ENCODE peak calls at places on chromosomes 4 and X, in four cellular contexts. F, H, G and S are unnamed samples.

GRCh38 chr4:115159141-115159540 is 45.7 kb upstream of the NDST4 start:
- DNase-seq in F (no peak), H (no peak), G (no peak), S (no peak)

GRCh38 chrX:45807572-45808425 is 607.1 kb upstream of the DIPK2B start:
- DNase-seq in F (no peak), H (no peak), G (peak; percentile 70), S (no peak)

GRCh38 chrX:47247206-47247998 is 14.6 kb downstream of the USP11 start:
- DNase-seq in F (no peak), H (peak; percentile 8), G (peak; percentile 76), S (no peak)

GRCh38 chr4:146095091-146095690 is 80.3 kb upstream of the LSM6 start:
- DNase-seq in F (peak; percentile 32), H (peak; percentile 17), G (peak; percentile 65), S (no peak)

GRCh38 chrX:150028692-150029091 is 90.4 kb upstream of the EOLA2 start:
- DNase-seq in F (no peak), H (no peak), G (no peak), S (peak; percentile 4)

GRCh38 chrX:110987292-110987691 is 108.7 kb upstream of the PAK3 start:
- DNase-seq in F (no peak), H (no peak), G (no peak), S (no peak)

GRCh38 chr4:147578611-147579010 is 38.6 kb upstream of the TMEM184C start:
- DNase-seq in F (no peak), H (no peak), G (no peak), S (no peak)

GRCh38 chr4:169045862-169046584 is 36.0 kb upstream of the CBR4 start:
- DNase-seq in F (no peak), H (no peak), G (no peak), S (no peak)

GRCh38 chrX:44343412-44343942 is at the start of gene EFHC2:
- DNase-seq in F (no peak), H (peak; percentile 60), G (no peak), S (no peak)

GRCh38 chr4:69617083-69617694 is 22.3 kb downstream of the UGT2A2 start:
- DNase-seq in F (peak; percentile 40), H (no peak), G (peak; percentile 12), S (no peak)

GRCh38 chrX:134406230-134406794 is 53.7 kb upstream of the HPRT1 start:
- DNase-seq in F (no peak), H (peak; percentile 44), G (no peak), S (no peak)

GRCh38 chr4:55132775-55133174 is 7.4 kb upstream of the KDR start:
- DNase-seq in F (no peak), H (no peak), G (no peak), S (no peak)

GRCh38 chr4:15238720-15239119 is 189.1 kb upstream of the C1QTNF7 start:
- DNase-seq in F (peak; percentile 5), H (peak; percentile 65), G (peak; percentile 63), S (no peak)

DNA sequence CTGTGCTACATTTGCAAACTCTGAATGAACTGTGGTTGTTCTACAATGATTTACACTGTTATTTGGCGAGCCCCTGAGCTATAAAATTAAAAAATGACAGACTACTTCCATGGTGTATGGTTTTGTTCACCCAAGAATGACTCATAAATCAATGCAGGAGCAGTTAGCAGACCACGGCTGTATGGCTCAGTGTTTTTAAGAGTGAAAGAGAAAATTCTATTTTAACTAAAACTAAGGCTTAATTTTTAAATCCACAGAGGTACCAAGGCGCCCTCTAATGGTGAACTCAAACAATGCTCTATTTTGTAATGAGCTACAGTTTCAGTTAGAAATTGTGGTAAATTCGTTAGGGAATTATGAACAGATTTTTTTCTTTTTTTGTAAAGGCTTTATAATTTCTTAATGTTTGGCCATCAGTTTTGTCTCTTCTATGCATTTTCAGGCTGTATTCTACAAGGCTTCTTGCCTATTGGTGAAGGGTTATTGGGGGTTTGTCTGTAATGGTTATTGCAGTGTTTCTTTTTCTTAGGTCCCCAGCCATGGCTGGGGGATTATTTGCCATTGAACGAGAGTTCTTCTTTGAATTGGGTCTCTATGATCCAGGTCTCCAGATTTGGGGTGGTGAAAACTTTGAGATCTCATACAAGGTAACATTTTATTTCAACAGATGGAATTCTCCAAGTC is 32.5 kb downstream of the HMGB2 start:
- DNase-seq in F (no peak), H (peak; percentile 24), G (peak; percentile 66), S (no peak)
- TF ChIP-seq SMC3 in F (no peak), H (peak; percentile 51), G (peak; percentile 53), S (peak; percentile 55)

DNA sequence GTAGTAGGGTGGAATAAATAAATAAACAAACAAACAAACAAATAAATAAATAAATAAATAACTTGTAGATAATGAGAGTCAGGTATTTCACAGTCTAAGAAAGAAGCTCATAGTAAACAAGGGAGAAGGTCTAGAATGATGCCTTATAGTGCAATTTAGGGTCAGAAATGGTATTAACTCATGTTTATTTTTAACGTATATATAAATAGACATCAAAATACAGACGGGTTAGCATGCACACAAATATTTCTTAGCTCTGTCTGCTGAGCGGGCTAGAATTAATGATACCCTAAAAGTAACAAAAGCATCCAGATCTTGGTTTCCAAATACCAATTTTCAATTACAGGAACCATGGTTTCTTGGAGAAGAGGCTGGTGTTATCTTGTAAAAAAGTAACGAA is 16.6 kb downstream of the PFKFB1 start:
- DNase-seq in F (no peak), H (no peak), G (no peak), S (no peak)
- H3K4me2 ChIP-seq in F (no peak overlapping the region), H (no peak overlapping the region), G (no peak overlapping the region), S (no peak overlapping the region)

GRCh38 chr4:86855572-86855971 is 6.4 kb upstream of the SLC10A6 start:
- DNase-seq in F (no peak), H (no peak), G (peak; percentile 81), S (no peak)
- TF ChIP-seq SMC3 in F (no peak), H (no peak), G (no peak), S (no peak)

GRCh38 chr4:38279650-38280322 is 319.6 kb downstream of the PTTG2 start:
- DNase-seq in F (no peak), H (no peak), G (no peak), S (no peak)
- H3K4me2 ChIP-seq in F (peak overlapping the region; percentile 62), H (no peak overlapping the region), G (no peak overlapping the region), S (no peak overlapping the region)

GRCh38 chr4:100828986-100829685 is 311.3 kb upstream of the EMCN start:
- DNase-seq in F (no peak), H (no peak), G (no peak), S (no peak)
- TF ChIP-seq SMC3 in F (no peak), H (no peak), G (no peak), S (no peak)

GRCh38 chr4:4249876-4250275 is 1.9 kb upstream of the TMEM128 start:
- DNase-seq in F (no peak), H (no peak), G (no peak), S (no peak)

GRCh38 chr4:4247711-4248035 is 350 bp downstream of the TMEM128 start:
- DNase-seq in F (no peak), H (no peak), G (peak; percentile 18), S (no peak)

GRCh38 chr4:4248885-4249203 is 821 bp upstream of the TMEM128 start:
- DNase-seq in F (peak; percentile 9), H (peak; percentile 20), G (peak; percentile 22), S (no peak)

GRCh38 chr4:4245172-4245571 is 2.9 kb downstream of the TMEM128 start:
- DNase-seq in F (no peak), H (no peak), G (no peak), S (no peak)

DNA sequence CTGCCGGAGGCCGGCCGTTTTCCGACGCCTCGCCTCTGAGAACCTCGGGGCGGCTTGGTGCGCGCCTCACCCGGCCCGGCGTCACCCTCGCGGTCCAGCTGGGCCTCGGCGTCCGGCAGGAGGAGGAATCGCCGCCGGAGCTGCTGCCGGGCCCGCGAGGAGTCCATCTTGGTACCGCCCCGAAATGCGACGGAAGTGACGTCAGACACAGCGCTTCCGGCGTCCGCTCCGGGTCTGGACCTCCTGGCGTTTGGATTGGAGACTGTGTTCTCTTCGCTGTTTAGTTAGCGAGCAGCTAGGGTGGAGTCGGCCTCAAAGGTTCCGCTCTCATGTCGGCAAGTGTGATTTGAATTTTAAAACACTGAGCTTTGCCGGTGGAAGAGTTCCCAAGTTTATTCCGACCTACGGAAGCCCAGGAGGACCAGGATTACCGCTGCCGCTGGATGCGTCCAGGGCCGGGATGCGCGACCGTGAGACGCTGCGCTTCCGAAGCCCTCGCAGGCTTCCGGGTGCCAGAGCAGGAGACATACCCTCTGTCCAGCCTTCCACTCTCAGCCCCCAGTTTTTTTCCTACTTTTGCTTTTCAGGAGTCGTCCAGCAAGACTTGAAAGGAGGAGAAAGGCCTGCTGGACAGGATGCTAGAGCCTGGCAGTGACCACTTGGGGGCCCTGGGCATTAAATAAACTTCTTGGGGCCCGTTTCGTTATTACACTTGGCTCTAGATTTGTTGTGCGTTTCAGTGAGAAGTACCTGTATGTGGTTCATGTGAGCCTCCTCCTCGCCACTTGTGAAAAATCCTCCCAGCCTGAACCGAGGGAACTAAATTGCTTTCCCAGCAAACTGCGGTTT is at the start of gene TMEM128:
- DNase-seq in F (peak; percentile 90), H (peak; percentile 96), G (peak; percentile 93), S (peak; percentile 65)
- H3K4me2 ChIP-seq in F (peak within 1 kb of the TSS; percentile 98), H (peak within 1 kb of the TSS; percentile 77), G (peak within 1 kb of the TSS; percentile 97), S (peak within 1 kb of the TSS; percentile 81)

GRCh38 chrX:65686246-65686645 is 18.8 kb downstream of the MSN start:
- DNase-seq in F (no peak), H (no peak), G (no peak), S (no peak)
- TF ChIP-seq SMC3 in F (no peak), H (no peak), G (no peak), S (no peak)

DNA sequence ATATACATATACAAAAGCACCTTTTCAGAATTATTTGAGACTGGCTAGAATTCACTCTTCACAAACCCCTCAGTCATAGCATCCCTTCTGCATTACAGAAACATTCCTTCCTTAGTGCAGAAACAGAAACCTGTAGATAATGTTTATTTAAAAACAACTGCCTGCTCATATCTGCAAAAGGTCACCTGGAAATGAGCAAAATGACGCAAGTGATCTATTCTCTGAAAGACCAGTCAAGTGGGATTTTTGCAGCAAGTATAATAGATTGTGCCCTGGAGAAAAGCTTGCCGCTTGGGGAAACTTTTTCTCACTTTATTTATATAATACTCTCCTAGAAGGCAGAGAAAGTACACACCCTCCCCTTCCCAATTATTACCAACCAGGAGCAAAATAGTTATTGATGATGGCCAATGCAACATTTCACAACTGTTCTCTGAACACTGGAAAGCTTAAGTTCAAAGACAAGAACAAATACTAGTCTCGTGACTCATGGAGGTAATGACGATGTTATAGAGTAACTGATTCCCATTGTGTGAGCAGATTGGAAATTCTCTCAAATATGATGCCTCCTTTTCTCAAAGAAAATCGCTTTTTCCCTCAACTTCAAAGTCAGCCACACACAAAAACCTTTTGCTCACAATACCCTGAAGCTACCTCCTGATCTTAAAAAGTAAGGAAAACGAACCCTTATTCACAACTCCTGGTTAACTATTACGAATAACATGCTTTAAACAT is 41.2 kb downstream of the MID1 start:
- DNase-seq in F (peak; percentile 62), H (no peak), G (peak; percentile 78), S (no peak)
- H3K4me2 ChIP-seq in F (peak overlapping the region; percentile 18), H (no peak overlapping the region), G (peak overlapping the region; percentile 98), S (no peak overlapping the region)

GRCh38 chrX:104166735-104167436 is 633 bp downstream of the FAM199X start:
- DNase-seq in F (no peak), H (peak; percentile 38), G (no peak), S (no peak)
- TF ChIP-seq SMC3 in F (no peak), H (no peak), G (no peak), S (no peak)

GRCh38 chr4:6598127-6598526 is 23.1 kb downstream of the MAN2B2 start:
- DNase-seq in F (no peak), H (no peak), G (no peak), S (no peak)
- H3K4me2 ChIP-seq in F (no peak overlapping the region), H (no peak overlapping the region), G (no peak overlapping the region), S (no peak overlapping the region)